ENCODE peak calls at places on chromosome 20, in eight cellular contexts. U, N, C, T, S, I, B and M are unnamed samples.

GRCh38 chr20:10314198-10314597 is 95.6 kb downstream of the SNAP25 start:
- DNase-seq in U (no peak), N (no peak), C (no peak), T (no peak), S (no peak), I (no peak), B (no peak), M (no peak)

GRCh38 chr20:31274441-31274840 is 17.0 kb downstream of the DEFB115 start:
- DNase-seq in U (no peak), N (no peak), C (no peak), T (no peak), S (no peak), I (no peak), B (no peak), M (no peak)

GRCh38 chr20:23165307-23165750 is 79.2 kb upstream of the CD93 start:
- DNase-seq in U (no peak), N (no peak), C (no peak), T (no peak), S (no peak), I (peak; percentile 23), B (no peak), M (no peak)

GRCh38 chr20:48217191-48217590 is 431.9 kb upstream of the SULF2 start:
- DNase-seq in U (no peak), N (no peak), C (no peak), T (no peak), S (no peak), I (no peak), B (no peak), M (no peak)

GRCh38 chr20:51497542-51498467 is 44.7 kb downstream of the NFATC2 start:
- DNase-seq in U (no peak), N (no peak), C (peak; percentile 81), T (no peak), S (no peak), I (no peak), B (no peak), M (no peak)

GRCh38 chr20:24981282-24981681 is 11.3 kb downstream of the APMAP start:
- DNase-seq in U (no peak), N (no peak), C (no peak), T (no peak), S (no peak), I (no peak), B (peak; percentile 3), M (no peak)

GRCh38 chr20:4136967-4137334 is 121.6 kb upstream of the RNF24 start:
- DNase-seq in U (no peak), N (no peak), C (no peak), T (no peak), S (no peak), I (no peak), B (no peak), M (no peak)

GRCh38 chr20:8244637-8245036 is 112.6 kb downstream of the PLCB1 start:
- DNase-seq in U (peak; percentile 20), N (no peak), C (no peak), T (peak; percentile 28), S (no peak), I (no peak), B (no peak), M (no peak)

GRCh38 chr20:63215101-63216040 is 560 bp downstream of the YTHDF1 start:
- DNase-seq in U (no peak), N (no peak), C (peak; percentile 27), T (peak; percentile 50), S (no peak), I (no peak), B (peak; percentile 40), M (no peak)

GRCh38 chr20:59253325-59253724 is 47.1 kb upstream of the EDN3 start:
- DNase-seq in U (no peak), N (no peak), C (peak; percentile 45), T (no peak), S (no peak), I (no peak), B (peak; percentile 9), M (peak; percentile 94)

GRCh38 chr20:50130995-50131394 is 18.0 kb upstream of the UBE2V1 start:
- DNase-seq in U (no peak), N (no peak), C (no peak), T (no peak), S (no peak), I (no peak), B (no peak), M (no peak)

GRCh38 chr20:48705208-48706115 is 122.3 kb downstream of the PREX1 start:
- DNase-seq in U (no peak), N (no peak), C (no peak), T (no peak), S (no peak), I (no peak), B (no peak), M (no peak)

GRCh38 chr20:4813076-4813838 is 91.5 kb downstream of the PRND start:
- DNase-seq in U (no peak), N (no peak), C (peak; percentile 34), T (no peak), S (no peak), I (no peak), B (no peak), M (no peak)

GRCh38 chr20:17646901-17647301 is 35.1 kb downstream of the RRBP1 start:
- DNase-seq in U (no peak), N (no peak), C (no peak), T (no peak), S (no peak), I (no peak), B (no peak), M (peak; percentile 32)

GRCh38 chr20:23475395-23475794 is 15.5 kb upstream of the CST8 start:
- DNase-seq in U (no peak), N (no peak), C (no peak), T (no peak), S (no peak), I (no peak), B (no peak), M (no peak)

GRCh38 chr20:23995905-23996666 is 7.5 kb upstream of the GGTLC1 start:
- DNase-seq in U (no peak), N (peak; percentile 44), C (peak; percentile 37), T (peak; percentile 44), S (no peak), I (peak; percentile 59), B (peak; percentile 70), M (peak; percentile 47)

GRCh38 chr20:50824137-50824536 is 29.3 kb downstream of the BCAS4 start:
- DNase-seq in U (no peak), N (no peak), C (no peak), T (no peak), S (no peak), I (peak; percentile 92), B (no peak), M (no peak)

GRCh38 chr20:12695937-12696336 is 312.8 kb upstream of the SPTLC3 start:
- DNase-seq in U (no peak), N (no peak), C (no peak), T (no peak), S (no peak), I (no peak), B (no peak), M (no peak)

GRCh38 chr20:8367679-8368078 is 235.6 kb downstream of the PLCB1 start:
- DNase-seq in U (no peak), N (no peak), C (peak; percentile 24), T (no peak), S (no peak), I (no peak), B (no peak), M (no peak)

GRCh38 chr20:51586005-51586440 is 43.5 kb upstream of the NFATC2 start:
- DNase-seq in U (peak; percentile 90), N (no peak), C (peak; percentile 47), T (peak; percentile 71), S (no peak), I (no peak), B (no peak), M (no peak)

GRCh38 chr20:10532351-10532750 is 97.2 kb downstream of the SLX4IP start:
- DNase-seq in U (no peak), N (no peak), C (peak; percentile 64), T (no peak), S (no peak), I (no peak), B (no peak), M (no peak)

GRCh38 chr20:18003897-18004296 is 35.1 kb downstream of the MGME1 start:
- DNase-seq in U (no peak), N (no peak), C (no peak), T (no peak), S (no peak), I (no peak), B (no peak), M (no peak)

GRCh38 chr20:44643596-44644383 is 7.7 kb downstream of the ADA start:
- DNase-seq in U (peak; percentile 10), N (peak; percentile 76), C (peak; percentile 48), T (peak; percentile 88), S (no peak), I (peak; percentile 49), B (peak; percentile 63), M (no peak)

GRCh38 chr20:50953821-50954220 is 4.5 kb downstream of the DPM1 start:
- DNase-seq in U (no peak), N (no peak), C (no peak), T (peak; percentile 50), S (no peak), I (no peak), B (no peak), M (no peak)

GRCh38 chr20:48191200-48191599 is 405.9 kb upstream of the SULF2 start:
- DNase-seq in U (no peak), N (no peak), C (no peak), T (peak; percentile 51), S (no peak), I (no peak), B (no peak), M (no peak)

GRCh38 chr20:62064788-62065668 is 653 bp downstream of the TAF4 start:
- DNase-seq in U (no peak), N (no peak), C (no peak), T (peak; percentile 24), S (no peak), I (peak; percentile 40), B (no peak), M (no peak)
- H3K4me3 ChIP-seq in U (peak overlapping the region; percentile 51), N (peak overlapping the region; percentile 70), C (peak overlapping the region; percentile 44), T (peak overlapping the region; percentile 46), S (peak overlapping the region; percentile 76), I (peak overlapping the region; percentile 65), B (peak overlapping the region; percentile 43), M (peak overlapping the region; percentile 51)

DNA sequence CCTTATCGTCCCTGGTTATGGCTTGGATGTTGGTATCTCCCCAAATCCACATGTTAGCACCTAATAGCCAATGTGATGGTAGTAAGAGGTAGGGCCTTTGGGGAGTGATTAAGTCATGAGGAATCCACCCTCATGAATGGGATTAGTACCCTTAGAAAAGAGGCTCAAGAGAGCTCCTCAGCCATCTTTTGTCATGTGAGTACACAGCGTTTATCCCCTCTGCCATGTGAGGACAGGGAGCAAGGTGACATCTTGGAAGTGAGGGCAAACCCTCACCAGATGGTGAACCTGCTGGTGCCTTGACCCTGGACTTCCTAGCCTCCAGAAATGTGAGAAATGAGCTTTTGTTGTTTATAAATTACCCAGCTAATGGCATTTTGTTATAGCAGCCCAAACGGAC is 16.1 kb upstream of the SIRPB2 start:
- DNase-seq in U (no peak), N (no peak), C (no peak), T (no peak), S (no peak), I (no peak), B (no peak), M (no peak)
- H3K4me3 ChIP-seq in U (no peak overlapping the region), N (no peak overlapping the region), C (no peak overlapping the region), T (no peak overlapping the region), S (no peak overlapping the region), I (no peak overlapping the region), B (no peak overlapping the region), M (no peak overlapping the region)

GRCh38 chr20:11544029-11544678 is 373.5 kb upstream of the BTBD3 start:
- DNase-seq in U (peak; percentile 43), N (no peak), C (peak; percentile 67), T (peak; percentile 79), S (no peak), I (no peak), B (peak; percentile 29), M (peak; percentile 53)
- H3K4me3 ChIP-seq in U (no peak overlapping the region), N (no peak overlapping the region), C (no peak overlapping the region), T (no peak overlapping the region), S (no peak overlapping the region), I (no peak overlapping the region), B (no peak overlapping the region), M (no peak overlapping the region)

GRCh38 chr20:37647946-37648345 is 45.9 kb upstream of the CTNNBL1 start:
- DNase-seq in U (no peak), N (no peak), C (no peak), T (no peak), S (no peak), I (no peak), B (no peak), M (no peak)
- H3K4me3 ChIP-seq in U (no peak overlapping the region), N (no peak overlapping the region), C (no peak overlapping the region), T (no peak overlapping the region), S (no peak overlapping the region), I (no peak overlapping the region), B (no peak overlapping the region), M (no peak overlapping the region)